ENCODE peak calls at places on chromosomes 2 and 18, in ten cellular contexts. One of them, this sample, is unnamed. For H3K9me3, the result is how much of the 10 kb centered on the place peaks cover.

GRCh38 chr2:3108105-3108504 is 269.5 kb downstream of the EIPR1 start:
- DNase-seq in WERI-Rb-1: peak
- DNase-seq in esophagus squamous epithelium: no peak
- DNase-seq in SJCRH30: no peak
- DNase-seq in neural progenitor cell: no peak
- DNase-seq in IMR-90: no peak
- DNase-seq in cardiac muscle cell: no peak
- DNase-seq in lower lobe of right lung: no peak
- DNase-seq in GM23248: no peak
- DNase-seq in thoracic aorta: no peak
- DNase-seq in this sample: no peak

GRCh38 chr2:222653280-222653679 is 2.6 kb downstream of the FARSB start:
- DNase-seq in lower lobe of right lung: no peak
- DNase-seq in thoracic aorta: no peak
- DNase-seq in GM23248: no peak
- DNase-seq in esophagus squamous epithelium: no peak
- DNase-seq in SJCRH30: no peak
- DNase-seq in cardiac muscle cell: no peak
- DNase-seq in IMR-90: no peak
- DNase-seq in neural progenitor cell: no peak
- DNase-seq in WERI-Rb-1: no peak
- DNase-seq in this sample: no peak

GRCh38 chr2:3001595-3002184 is 375.9 kb downstream of the EIPR1 start:
- DNase-seq in cardiac muscle cell: peak
- DNase-seq in neural progenitor cell: peak
- DNase-seq in WERI-Rb-1: peak
- DNase-seq in thoracic aorta: no peak
- DNase-seq in lower lobe of right lung: no peak
- DNase-seq in esophagus squamous epithelium: no peak
- DNase-seq in GM23248: peak
- DNase-seq in SJCRH30: peak
- DNase-seq in IMR-90: no peak
- DNase-seq in this sample: no peak

GRCh38 chr18:75139226-75139911 is 69.6 kb downstream of the PTGR3 start:
- DNase-seq in cardiac muscle cell: no peak
- DNase-seq in thoracic aorta: no peak
- DNase-seq in neural progenitor cell: no peak
- DNase-seq in GM23248: no peak
- DNase-seq in esophagus squamous epithelium: no peak
- DNase-seq in SJCRH30: no peak
- DNase-seq in WERI-Rb-1: peak
- DNase-seq in IMR-90: no peak
- DNase-seq in lower lobe of right lung: no peak
- DNase-seq in this sample: no peak

GRCh38 chr2:54287532-54287931 is 31.5 kb upstream of the TSPYL6 start:
- DNase-seq in thoracic aorta: no peak
- DNase-seq in SJCRH30: no peak
- DNase-seq in lower lobe of right lung: no peak
- DNase-seq in cardiac muscle cell: no peak
- DNase-seq in esophagus squamous epithelium: no peak
- DNase-seq in GM23248: peak
- DNase-seq in WERI-Rb-1: no peak
- DNase-seq in IMR-90: no peak
- DNase-seq in neural progenitor cell: no peak
- DNase-seq in this sample: peak

GRCh38 chr2:128090909-128091690 is at the start of gene UGGT1:
- DNase-seq in GM23248: peak
- DNase-seq in thoracic aorta: peak
- DNase-seq in lower lobe of right lung: peak
- DNase-seq in neural progenitor cell: peak
- DNase-seq in IMR-90: peak
- DNase-seq in esophagus squamous epithelium: peak
- DNase-seq in cardiac muscle cell: peak
- DNase-seq in WERI-Rb-1: peak
- DNase-seq in SJCRH30: peak
- DNase-seq in this sample: peak

GRCh38 chr2:240622631-240623235 is 2.5 kb upstream of the GPR35 start:
- DNase-seq in GM23248: no peak
- DNase-seq in IMR-90: no peak
- DNase-seq in lower lobe of right lung: peak
- DNase-seq in neural progenitor cell: no peak
- DNase-seq in SJCRH30: peak
- DNase-seq in esophagus squamous epithelium: no peak
- DNase-seq in thoracic aorta: no peak
- DNase-seq in WERI-Rb-1: peak
- DNase-seq in cardiac muscle cell: no peak
- DNase-seq in this sample: no peak

GRCh38 chr2:113370478-113371091 is 66.9 kb upstream of the ZNG1B start:
- DNase-seq in esophagus squamous epithelium: no peak
- DNase-seq in thoracic aorta: no peak
- DNase-seq in neural progenitor cell: peak
- DNase-seq in WERI-Rb-1: peak
- DNase-seq in GM23248: peak
- DNase-seq in lower lobe of right lung: peak
- DNase-seq in SJCRH30: peak
- DNase-seq in IMR-90: peak
- DNase-seq in cardiac muscle cell: peak
- DNase-seq in this sample: peak

GRCh38 chr2:209734805-209735204 is 36.8 kb upstream of the UNC80 start:
- DNase-seq in SJCRH30: no peak
- DNase-seq in neural progenitor cell: no peak
- DNase-seq in IMR-90: no peak
- DNase-seq in GM23248: peak
- DNase-seq in esophagus squamous epithelium: no peak
- DNase-seq in WERI-Rb-1: no peak
- DNase-seq in cardiac muscle cell: no peak
- DNase-seq in thoracic aorta: no peak
- DNase-seq in lower lobe of right lung: no peak
- DNase-seq in this sample: no peak

GRCh38 chr2:31058096-31058843 is 80.0 kb downstream of the GALNT14 start:
- DNase-seq in WERI-Rb-1: no peak
- DNase-seq in neural progenitor cell: no peak
- DNase-seq in esophagus squamous epithelium: no peak
- DNase-seq in IMR-90: no peak
- DNase-seq in lower lobe of right lung: no peak
- DNase-seq in SJCRH30: no peak
- DNase-seq in GM23248: no peak
- DNase-seq in cardiac muscle cell: no peak
- DNase-seq in thoracic aorta: no peak
- DNase-seq in this sample: no peak

GRCh38 chr2:156466739-156467405 is 30.7 kb downstream of the GPD2 start:
- DNase-seq in GM23248: peak
- DNase-seq in IMR-90: peak
- DNase-seq in neural progenitor cell: no peak
- DNase-seq in esophagus squamous epithelium: no peak
- DNase-seq in WERI-Rb-1: no peak
- DNase-seq in cardiac muscle cell: no peak
- DNase-seq in thoracic aorta: no peak
- DNase-seq in lower lobe of right lung: no peak
- DNase-seq in SJCRH30: no peak
- DNase-seq in this sample: peak

GRCh38 chr2:49935456-49935855 is 781.1 kb upstream of the FSHR start:
- DNase-seq in GM23248: no peak
- DNase-seq in IMR-90: no peak
- DNase-seq in SJCRH30: no peak
- DNase-seq in neural progenitor cell: no peak
- DNase-seq in cardiac muscle cell: no peak
- DNase-seq in esophagus squamous epithelium: no peak
- DNase-seq in lower lobe of right lung: no peak
- DNase-seq in WERI-Rb-1: no peak
- DNase-seq in thoracic aorta: no peak
- DNase-seq in this sample: no peak

GRCh38 chr18:36247036-36247435 is 50.5 kb upstream of the FHOD3 start:
- DNase-seq in GM23248: peak
- DNase-seq in neural progenitor cell: no peak
- DNase-seq in lower lobe of right lung: no peak
- DNase-seq in esophagus squamous epithelium: no peak
- DNase-seq in IMR-90: peak
- DNase-seq in WERI-Rb-1: no peak
- DNase-seq in SJCRH30: no peak
- DNase-seq in thoracic aorta: no peak
- DNase-seq in cardiac muscle cell: no peak
- DNase-seq in this sample: no peak

GRCh38 chr18:36628435-36629094 is 200.2 kb downstream of the TPGS2 start:
- DNase-seq in cardiac muscle cell: no peak
- DNase-seq in lower lobe of right lung: no peak
- DNase-seq in GM23248: peak
- DNase-seq in IMR-90: peak
- DNase-seq in thoracic aorta: no peak
- DNase-seq in SJCRH30: no peak
- DNase-seq in WERI-Rb-1: no peak
- DNase-seq in esophagus squamous epithelium: no peak
- DNase-seq in neural progenitor cell: no peak
- DNase-seq in this sample: peak

GRCh38 chr2:174243812-174244211 is 4.5 kb downstream of the OLA1 start:
- DNase-seq in SJCRH30: no peak
- DNase-seq in GM23248: no peak
- DNase-seq in WERI-Rb-1: no peak
- DNase-seq in IMR-90: no peak
- DNase-seq in thoracic aorta: no peak
- DNase-seq in cardiac muscle cell: no peak
- DNase-seq in esophagus squamous epithelium: no peak
- DNase-seq in neural progenitor cell: no peak
- DNase-seq in lower lobe of right lung: no peak
- DNase-seq in this sample: no peak

GRCh38 chr18:21295101-21295500 is 53.1 kb downstream of the GREB1L start:
- DNase-seq in GM23248: no peak
- DNase-seq in WERI-Rb-1: no peak
- DNase-seq in esophagus squamous epithelium: no peak
- DNase-seq in IMR-90: no peak
- DNase-seq in SJCRH30: no peak
- DNase-seq in lower lobe of right lung: no peak
- DNase-seq in thoracic aorta: no peak
- DNase-seq in neural progenitor cell: peak
- DNase-seq in cardiac muscle cell: no peak
- DNase-seq in this sample: no peak

GRCh38 chr2:170276926-170277571 is 99.1 kb downstream of the MYO3B start:
- DNase-seq in esophagus squamous epithelium: no peak
- DNase-seq in IMR-90: no peak
- DNase-seq in neural progenitor cell: no peak
- DNase-seq in GM23248: no peak
- DNase-seq in thoracic aorta: no peak
- DNase-seq in cardiac muscle cell: peak
- DNase-seq in WERI-Rb-1: no peak
- DNase-seq in SJCRH30: no peak
- DNase-seq in lower lobe of right lung: no peak
- DNase-seq in this sample: no peak

GRCh38 chr2:149872041-149872440 is 284.5 kb upstream of the MMADHC start:
- DNase-seq in neural progenitor cell: no peak
- DNase-seq in cardiac muscle cell: no peak
- DNase-seq in WERI-Rb-1: no peak
- DNase-seq in lower lobe of right lung: no peak
- DNase-seq in thoracic aorta: no peak
- DNase-seq in SJCRH30: no peak
- DNase-seq in IMR-90: no peak
- DNase-seq in esophagus squamous epithelium: no peak
- DNase-seq in GM23248: peak
- DNase-seq in this sample: no peak
- H3K9me3 ChIP-seq in neural progenitor cell: under half
- H3K9me3 ChIP-seq in cardiac muscle cell: under half
- H3K9me3 ChIP-seq in WERI-Rb-1: under half
- H3K9me3 ChIP-seq in lower lobe of right lung: under half
- H3K9me3 ChIP-seq in thoracic aorta: under half
- H3K9me3 ChIP-seq in SJCRH30: under half
- H3K9me3 ChIP-seq in IMR-90: under half
- H3K9me3 ChIP-seq in esophagus squamous epithelium: under half
- H3K9me3 ChIP-seq in GM23248: under half
- H3K9me3 ChIP-seq in this sample: under half

GRCh38 chr2:201319511-201319910 is 37.6 kb downstream of the FLACC1 start:
- DNase-seq in thoracic aorta: no peak
- DNase-seq in neural progenitor cell: no peak
- DNase-seq in IMR-90: no peak
- DNase-seq in esophagus squamous epithelium: no peak
- DNase-seq in GM23248: no peak
- DNase-seq in lower lobe of right lung: no peak
- DNase-seq in cardiac muscle cell: no peak
- DNase-seq in SJCRH30: no peak
- DNase-seq in WERI-Rb-1: no peak
- DNase-seq in this sample: no peak
- H3K9me3 ChIP-seq in thoracic aorta: under half
- H3K9me3 ChIP-seq in neural progenitor cell: under half
- H3K9me3 ChIP-seq in IMR-90: under half
- H3K9me3 ChIP-seq in esophagus squamous epithelium: under half
- H3K9me3 ChIP-seq in GM23248: under half
- H3K9me3 ChIP-seq in lower lobe of right lung: under half
- H3K9me3 ChIP-seq in cardiac muscle cell: under half
- H3K9me3 ChIP-seq in SJCRH30: under half
- H3K9me3 ChIP-seq in WERI-Rb-1: under half
- H3K9me3 ChIP-seq in this sample: under half

GRCh38 chr2:185006481-185006880 is 408.2 kb downstream of the ZNF804A start:
- DNase-seq in lower lobe of right lung: no peak
- DNase-seq in cardiac muscle cell: no peak
- DNase-seq in WERI-Rb-1: no peak
- DNase-seq in esophagus squamous epithelium: no peak
- DNase-seq in GM23248: no peak
- DNase-seq in neural progenitor cell: no peak
- DNase-seq in SJCRH30: no peak
- DNase-seq in thoracic aorta: no peak
- DNase-seq in IMR-90: no peak
- DNase-seq in this sample: no peak
- H3K9me3 ChIP-seq in lower lobe of right lung: under half
- H3K9me3 ChIP-seq in cardiac muscle cell: under half
- H3K9me3 ChIP-seq in WERI-Rb-1: under half
- H3K9me3 ChIP-seq in esophagus squamous epithelium: under half
- H3K9me3 ChIP-seq in GM23248: under half
- H3K9me3 ChIP-seq in neural progenitor cell: under half
- H3K9me3 ChIP-seq in SJCRH30: under half
- H3K9me3 ChIP-seq in thoracic aorta: under half
- H3K9me3 ChIP-seq in IMR-90: under half
- H3K9me3 ChIP-seq in this sample: under half

GRCh38 chr18:79727211-79727610 is 47.6 kb downstream of the CTDP1 start:
- DNase-seq in cardiac muscle cell: no peak
- DNase-seq in SJCRH30: no peak
- DNase-seq in neural progenitor cell: no peak
- DNase-seq in thoracic aorta: no peak
- DNase-seq in lower lobe of right lung: no peak
- DNase-seq in WERI-Rb-1: no peak
- DNase-seq in GM23248: no peak
- DNase-seq in esophagus squamous epithelium: no peak
- DNase-seq in IMR-90: no peak
- DNase-seq in this sample: no peak

GRCh38 chr18:79726721-79727120 is 47.1 kb downstream of the CTDP1 start:
- DNase-seq in SJCRH30: no peak
- DNase-seq in cardiac muscle cell: no peak
- DNase-seq in GM23248: no peak
- DNase-seq in neural progenitor cell: no peak
- DNase-seq in IMR-90: no peak
- DNase-seq in WERI-Rb-1: no peak
- DNase-seq in lower lobe of right lung: no peak
- DNase-seq in esophagus squamous epithelium: no peak
- DNase-seq in thoracic aorta: no peak
- DNase-seq in this sample: no peak

GRCh38 chr18:79729611-79730010 is 50.0 kb downstream of the CTDP1 start:
- DNase-seq in lower lobe of right lung: no peak
- DNase-seq in IMR-90: no peak
- DNase-seq in WERI-Rb-1: no peak
- DNase-seq in esophagus squamous epithelium: no peak
- DNase-seq in SJCRH30: no peak
- DNase-seq in thoracic aorta: no peak
- DNase-seq in cardiac muscle cell: no peak
- DNase-seq in neural progenitor cell: no peak
- DNase-seq in GM23248: no peak
- DNase-seq in this sample: no peak

GRCh38 chr18:79730804-79731203 is 51.2 kb downstream of the CTDP1 start:
- DNase-seq in IMR-90: no peak
- DNase-seq in cardiac muscle cell: no peak
- DNase-seq in neural progenitor cell: no peak
- DNase-seq in thoracic aorta: no peak
- DNase-seq in SJCRH30: no peak
- DNase-seq in esophagus squamous epithelium: no peak
- DNase-seq in GM23248: no peak
- DNase-seq in lower lobe of right lung: no peak
- DNase-seq in WERI-Rb-1: no peak
- DNase-seq in this sample: no peak

GRCh38 chr18:79728931-79729586 is 49.5 kb downstream of the CTDP1 start:
- DNase-seq in IMR-90: no peak
- DNase-seq in neural progenitor cell: no peak
- DNase-seq in esophagus squamous epithelium: no peak
- DNase-seq in GM23248: no peak
- DNase-seq in cardiac muscle cell: no peak
- DNase-seq in WERI-Rb-1: no peak
- DNase-seq in SJCRH30: no peak
- DNase-seq in thoracic aorta: no peak
- DNase-seq in lower lobe of right lung: no peak
- DNase-seq in this sample: no peak
- H3K9me3 ChIP-seq in IMR-90: under half
- H3K9me3 ChIP-seq in neural progenitor cell: under half
- H3K9me3 ChIP-seq in esophagus squamous epithelium: under half
- H3K9me3 ChIP-seq in GM23248: under half
- H3K9me3 ChIP-seq in cardiac muscle cell: under half
- H3K9me3 ChIP-seq in WERI-Rb-1: under half
- H3K9me3 ChIP-seq in SJCRH30: under half
- H3K9me3 ChIP-seq in thoracic aorta: under half
- H3K9me3 ChIP-seq in lower lobe of right lung: under half
- H3K9me3 ChIP-seq in this sample: under half

This sample was measured in fibroblast of lung.